ENCODE peak calls at places on chromosomes 7 and 10, in seven cellular contexts. D, K, X, O, E, G and F are unnamed samples.

GRCh38 chr7:45576249-45576929 is 2.2 kb downstream of the ADCY1 start:
- DNase-seq in D (peak), K (no peak), X (no peak), O (no peak), E (no peak), G (no peak), F (peak)

GRCh38 chr10:121417298-121417697 is 180.9 kb downstream of the FGFR2 start:
- DNase-seq in D (no peak), K (no peak), X (no peak), O (no peak), E (no peak), G (no peak), F (no peak)

GRCh38 chr10:88216976-88217375 is 353.6 kb downstream of the PTEN start:
- DNase-seq in D (no peak), K (no peak), X (no peak), O (no peak), E (no peak), G (no peak), F (no peak)

GRCh38 chr7:44415047-44415446 is 75.4 kb downstream of the NUDCD3 start:
- DNase-seq in D (no peak), K (no peak), X (no peak), O (peak), E (no peak), G (no peak), F (no peak)

GRCh38 chr10:13327516-13327915 is 20.6 kb downstream of the SEPHS1 start:
- DNase-seq in D (no peak), K (no peak), X (no peak), O (no peak), E (no peak), G (no peak), F (no peak)

GRCh38 chr10:95220539-95220938 is 26.5 kb downstream of the ACSM6 start:
- DNase-seq in D (no peak), K (no peak), X (no peak), O (no peak), E (no peak), G (no peak), F (no peak)

GRCh38 chr10:102117391-102118159 is 2.6 kb downstream of the LDB1 start:
- DNase-seq in D (peak), K (peak), X (peak), O (no peak), E (peak), G (no peak), F (peak)

GRCh38 chr10:49484501-49485230 is 54.3 kb downstream of the ERCC6 start:
- DNase-seq in D (no peak), K (no peak), X (no peak), O (no peak), E (peak), G (no peak), F (no peak)

GRCh38 chr7:19248681-19249080 is 103.5 kb upstream of the FERD3L start:
- DNase-seq in D (no peak), K (no peak), X (no peak), O (peak), E (peak), G (no peak), F (no peak)

GRCh38 chr7:67809586-67809985 is 813.0 kb downstream of the TYW1 start:
- DNase-seq in D (no peak), K (no peak), X (no peak), O (no peak), E (no peak), G (no peak), F (no peak)

GRCh38 chr7:17299477-17299991 is 1.1 kb downstream of the AHR start:
- DNase-seq in D (peak), K (no peak), X (no peak), O (no peak), E (peak), G (no peak), F (no peak)

GRCh38 chr10:97596101-97597055 is 6.9 kb downstream of the C10orf62 start:
- DNase-seq in D (no peak), K (no peak), X (no peak), O (no peak), E (peak), G (no peak), F (peak)

GRCh38 chr10:10551595-10551994 is 466.1 kb upstream of the CELF2 start:
- DNase-seq in D (no peak), K (no peak), X (no peak), O (no peak), E (no peak), G (no peak), F (no peak)

GRCh38 chr10:105950410-105950809 is 1214.1 kb downstream of the SORCS1 start:
- DNase-seq in D (peak), K (no peak), X (peak), O (peak), E (peak), G (peak), F (peak)

GRCh38 chr7:29957921-29958320 is 31.7 kb downstream of the SCRN1 start:
- DNase-seq in D (no peak), K (no peak), X (no peak), O (no peak), E (no peak), G (no peak), F (peak)

GRCh38 chr7:130294314-130294713 is 1.4 kb downstream of the CPA4 start:
- DNase-seq in D (no peak), K (no peak), X (no peak), O (no peak), E (no peak), G (no peak), F (no peak)

GRCh38 chr10:119418401-119418800 is 124.1 kb downstream of the RGS10 start:
- DNase-seq in D (no peak), K (no peak), X (no peak), O (no peak), E (no peak), G (no peak), F (no peak)

GRCh38 chr10:132972149-132972985 is 30.0 kb upstream of the CFAP46 start:
- DNase-seq in D (no peak), K (no peak), X (no peak), O (no peak), E (no peak), G (no peak), F (peak)

GRCh38 chr10:44853796-44854195 is 57.3 kb upstream of the TMEM72 start:
- DNase-seq in D (no peak), K (no peak), X (no peak), O (no peak), E (no peak), G (no peak), F (peak)

GRCh38 chr10:93458821-93459257 is 23.3 kb downstream of the MYOF start:
- DNase-seq in D (peak), K (peak), X (no peak), O (peak), E (peak), G (peak), F (peak)

GRCh38 chr7:57348646-57349269 is 101.2 kb upstream of the ZNF716 start:
- DNase-seq in D (no peak), K (no peak), X (no peak), O (no peak), E (no peak), G (no peak), F (no peak)

GRCh38 chr10:127976286-127976685 is 69.4 kb downstream of the PTPRE start:
- DNase-seq in D (no peak), K (no peak), X (no peak), O (no peak), E (no peak), G (no peak), F (no peak)

GRCh38 chr7:38825721-38826440 is 83.1 kb downstream of the VPS41 start:
- DNase-seq in D (no peak), K (no peak), X (no peak), O (no peak), E (no peak), G (no peak), F (no peak)

GRCh38 chr7:5755704-5756131 is 25.7 kb downstream of the RNF216 start:
- DNase-seq in D (no peak), K (no peak), X (no peak), O (no peak), E (peak), G (no peak), F (no peak)

GRCh38 chr10:32328499-32328898 is 18.5 kb downstream of the EPC1 start:
- DNase-seq in D (peak), K (no peak), X (no peak), O (no peak), E (no peak), G (no peak), F (no peak)

GRCh38 chr7:8436965-8437364 is 3.6 kb downstream of the NXPH1 start:
- DNase-seq in D (peak), K (no peak), X (peak), O (no peak), E (peak), G (peak), F (peak)

GRCh38 chr7:92717601-92717981 is 118.8 kb downstream of the CDK6 start:
- DNase-seq in D (no peak), K (no peak), X (no peak), O (no peak), E (no peak), G (no peak), F (no peak)

GRCh38 chr7:30140456-30140855 is 5.7 kb downstream of the MTURN start:
- DNase-seq in D (no peak), K (no peak), X (no peak), O (no peak), E (no peak), G (no peak), F (no peak)

GRCh38 chr10:127278001-127278400 is 81.6 kb upstream of the INSYN2A start:
- DNase-seq in D (no peak), K (peak), X (no peak), O (no peak), E (peak), G (no peak), F (no peak)

GRCh38 chr10:1025684-1026083 is at the start of gene IDI2:
- DNase-seq in D (no peak), K (no peak), X (no peak), O (no peak), E (no peak), G (no peak), F (no peak)

GRCh38 chr10:96767611-96768010 is 47.3 kb upstream of the PIK3AP1 start:
- DNase-seq in D (no peak), K (no peak), X (no peak), O (no peak), E (peak), G (no peak), F (no peak)

GRCh38 chr7:389911-390601 is 100.1 kb downstream of the FOXL3 start:
- DNase-seq in D (peak), K (no peak), X (no peak), O (no peak), E (no peak), G (no peak), F (peak)

GRCh38 chr10:101133489-101134298 is 2.6 kb downstream of the TLX1 start:
- DNase-seq in D (peak), K (no peak), X (no peak), O (no peak), E (no peak), G (no peak), F (peak)

GRCh38 chr10:126302831-126303230 is 85.4 kb downstream of the ADAM12 start:
- DNase-seq in D (no peak), K (no peak), X (no peak), O (no peak), E (peak), G (no peak), F (no peak)